ENCODE peak calls at places on chromosomes 11 and 22, in four cellular contexts. One of them, this sample, is unnamed.

GRCh38 chr11:110379261-110379660 is 50.5 kb upstream of the FDX1 start:
- DNase-seq in cardiac septum: no peak
- DNase-seq in NCI-H2107: no peak
- DNase-seq in non-pigmented ciliary epithelial cell: no peak
- DNase-seq in this sample: no peak

GRCh38 chr11:113623114-113623513 is 83.0 kb downstream of the TMPRSS5 start:
- DNase-seq in non-pigmented ciliary epithelial cell: peak; percentile 19
- DNase-seq in NCI-H2107: no peak
- DNase-seq in cardiac septum: no peak
- DNase-seq in this sample: no peak

GRCh38 chr11:34564807-34565241 is 51.2 kb upstream of the ELF5 start:
- DNase-seq in non-pigmented ciliary epithelial cell: no peak
- DNase-seq in cardiac septum: no peak
- DNase-seq in NCI-H2107: no peak
- DNase-seq in this sample: no peak

GRCh38 chr11:59336176-59336575 is 22.5 kb upstream of the OR5AN1 start:
- DNase-seq in non-pigmented ciliary epithelial cell: no peak
- DNase-seq in cardiac septum: no peak
- DNase-seq in NCI-H2107: no peak
- DNase-seq in this sample: no peak

GRCh38 chr11:28690746-28691145 is 582.6 kb downstream of the METTL15 start:
- DNase-seq in cardiac septum: no peak
- DNase-seq in non-pigmented ciliary epithelial cell: no peak
- DNase-seq in NCI-H2107: no peak
- DNase-seq in this sample: no peak

GRCh38 chr11:69593851-69594250 is 47.1 kb upstream of the CCND1 start:
- DNase-seq in non-pigmented ciliary epithelial cell: no peak
- DNase-seq in cardiac septum: peak; percentile 0
- DNase-seq in NCI-H2107: no peak
- DNase-seq in this sample: no peak

GRCh38 chr22:31332886-31333285 is 13.3 kb downstream of the PATZ1 start:
- DNase-seq in cardiac septum: no peak
- DNase-seq in non-pigmented ciliary epithelial cell: no peak
- DNase-seq in NCI-H2107: no peak
- DNase-seq in this sample: no peak

GRCh38 chr11:6245536-6245935 is 6.6 kb downstream of the CNGA4 start:
- DNase-seq in non-pigmented ciliary epithelial cell: no peak
- DNase-seq in NCI-H2107: no peak
- DNase-seq in cardiac septum: no peak
- DNase-seq in this sample: no peak

GRCh38 chr22:22896601-22897000 is 9.0 kb downstream of the IGLL5 start:
- DNase-seq in cardiac septum: peak; percentile 7
- DNase-seq in non-pigmented ciliary epithelial cell: no peak
- DNase-seq in NCI-H2107: no peak
- DNase-seq in this sample: no peak

GRCh38 chr11:33065445-33066178 is 26.2 kb downstream of the TCP11L1 start:
- DNase-seq in NCI-H2107: peak; percentile 31
- DNase-seq in non-pigmented ciliary epithelial cell: no peak
- DNase-seq in cardiac septum: peak; percentile 84
- DNase-seq in this sample: no peak

GRCh38 chr22:37303821-37304274 is 21.5 kb downstream of the CYTH4 start:
- DNase-seq in non-pigmented ciliary epithelial cell: peak; percentile 80
- DNase-seq in NCI-H2107: no peak
- DNase-seq in cardiac septum: no peak
- DNase-seq in this sample: no peak